ENCODE peak calls at places on chromosomes 4 and X, in seven cellular contexts. G, F, K, O, Z, R and I are unnamed samples. For H3K4me1, the result is how much of the 10 kb centered on the place peaks cover.

GRCh38 chr4:143188325-143189088 is 3.8 kb downstream of the USP38 start:
- DNase-seq in G (no peak), F (no peak), K (no peak), O (peak), Z (no peak), R (no peak), I (no peak)

GRCh38 chr4:103498161-103499070 is 221.4 kb downstream of the TACR3 start:
- DNase-seq in G (no peak), F (no peak), K (no peak), O (peak), Z (no peak), R (no peak), I (no peak)

GRCh38 chr4:46425775-46426400 is 36.0 kb upstream of the GABRA2 start:
- DNase-seq in G (no peak), F (no peak), K (no peak), O (peak), Z (no peak), R (no peak), I (no peak)

GRCh38 chr4:39274503-39274902 is 91.7 kb downstream of the RFC1 start:
- DNase-seq in G (no peak), F (no peak), K (no peak), O (no peak), Z (no peak), R (no peak), I (no peak)

GRCh38 chr4:45662996-45663395 is 460.9 kb downstream of the GABRG1 start:
- DNase-seq in G (no peak), F (no peak), K (peak), O (peak), Z (no peak), R (no peak), I (no peak)

GRCh38 chr4:185534850-185535761 is at the start of gene PDLIM3:
- DNase-seq in G (no peak), F (peak), K (peak), O (no peak), Z (no peak), R (peak), I (peak)

GRCh38 chr4:47160095-47160494 is 128.7 kb downstream of the GABRB1 start:
- DNase-seq in G (no peak), F (no peak), K (no peak), O (no peak), Z (no peak), R (no peak), I (no peak)

GRCh38 chr4:123450393-123450792 is 53.8 kb downstream of the SPRY1 start:
- DNase-seq in G (no peak), F (no peak), K (no peak), O (no peak), Z (no peak), R (no peak), I (no peak)

GRCh38 chr4:139735381-139736256 is 70.0 kb downstream of the MGST2 start:
- DNase-seq in G (no peak), F (no peak), K (no peak), O (no peak), Z (peak), R (no peak), I (no peak)

GRCh38 chr4:6591305-6591704 is 16.3 kb downstream of the MAN2B2 start:
- DNase-seq in G (no peak), F (no peak), K (no peak), O (no peak), Z (no peak), R (no peak), I (no peak)

GRCh38 chr4:11602606-11603355 is 174.1 kb upstream of the HS3ST1 start:
- DNase-seq in G (no peak), F (no peak), K (no peak), O (peak), Z (no peak), R (no peak), I (no peak)

GRCh38 chrX:134868766-134869495 is 121.9 kb upstream of the SMIM10 start:
- DNase-seq in G (no peak), F (no peak), K (no peak), O (peak), Z (no peak), R (no peak), I (no peak)

GRCh38 chr4:141391293-141391692 is 170.6 kb downstream of the ZNF330 start:
- DNase-seq in G (no peak), F (no peak), K (no peak), O (peak), Z (no peak), R (no peak), I (no peak)

GRCh38 chrX:129980540-129981206 is 1.8 kb upstream of the BCORL1 start:
- DNase-seq in G (peak), F (no peak), K (peak), O (peak), Z (no peak), R (no peak), I (peak)

GRCh38 chrX:7711167-7711566 is 131.8 kb upstream of the VCX start:
- DNase-seq in G (no peak), F (no peak), K (no peak), O (no peak), Z (no peak), R (no peak), I (no peak)

GRCh38 chr4:67762091-67762490 is 7.9 kb upstream of the GNRHR start:
- DNase-seq in G (no peak), F (no peak), K (no peak), O (no peak), Z (no peak), R (no peak), I (no peak)

GRCh38 chrX:386239-386767 is 404 bp downstream of the PPP2R3B start:
- DNase-seq in G (no peak), F (no peak), K (no peak), O (no peak), Z (no peak), R (no peak), I (no peak)

GRCh38 chr4:156248921-156249320 is 295.3 kb upstream of the CTSO start:
- DNase-seq in G (no peak), F (no peak), K (no peak), O (no peak), Z (no peak), R (no peak), I (no peak)

GRCh38 chr4:184845367-184846011 is 19.7 kb upstream of the ACSL1 start:
- DNase-seq in G (no peak), F (peak), K (no peak), O (peak), Z (no peak), R (no peak), I (no peak)

GRCh38 chr4:176032454-176032853 is 33.2 kb upstream of the WDR17 start:
- DNase-seq in G (no peak), F (no peak), K (no peak), O (no peak), Z (no peak), R (no peak), I (no peak)

GRCh38 chr4:98222306-98222705 is 38.9 kb upstream of the RAP1GDS1 start:
- DNase-seq in G (no peak), F (no peak), K (no peak), O (no peak), Z (no peak), R (no peak), I (no peak)

GRCh38 chr4:25951390-25951952 is 37.5 kb downstream of the SMIM20 start:
- DNase-seq in G (no peak), F (no peak), K (no peak), O (no peak), Z (no peak), R (no peak), I (no peak)

GRCh38 chrX:133444952-133445831 is 29.9 kb upstream of the GPC4 start:
- DNase-seq in G (no peak), F (no peak), K (peak), O (peak), Z (no peak), R (peak), I (peak)

GRCh38 chrX:151153086-151153485 is 23.3 kb upstream of the GPR50 start:
- DNase-seq in G (no peak), F (no peak), K (no peak), O (peak), Z (no peak), R (no peak), I (no peak)

GRCh38 chr4:122826596-122827257 is at the start of gene FGF2:
- DNase-seq in G (no peak), F (peak), K (peak), O (peak), Z (peak), R (no peak), I (peak)

GRCh38 chr4:151524610-151525009 is 115.6 kb downstream of the FHIP1A start:
- DNase-seq in G (no peak), F (no peak), K (no peak), O (no peak), Z (no peak), R (no peak), I (no peak)

GRCh38 chr4:142278663-142279062 is 567.4 kb downstream of the INPP4B start:
- DNase-seq in G (no peak), F (no peak), K (no peak), O (peak), Z (no peak), R (no peak), I (no peak)

GRCh38 chrX:68892651-68893050 is 63.8 kb downstream of the EFNB1 start:
- DNase-seq in G (no peak), F (no peak), K (no peak), O (no peak), Z (no peak), R (no peak), I (no peak)

GRCh38 chrX:124098089-124098488 is 136.6 kb downstream of the STAG2 start:
- DNase-seq in G (no peak), F (no peak), K (no peak), O (peak), Z (no peak), R (no peak), I (no peak)

GRCh38 chr4:153115322-153116100 is 88.7 kb upstream of the TRIM2 start:
- DNase-seq in G (peak), F (no peak), K (no peak), O (peak), Z (no peak), R (peak), I (peak)
- H3K4me1 ChIP-seq in G (half or more), F (under half), K (under half), O (under half), Z (half or more), R (under half), I (under half)

GRCh38 chrX:11125079-11125478 is 13.9 kb downstream of the HCCS start:
- DNase-seq in G (no peak), F (no peak), K (no peak), O (no peak), Z (no peak), R (no peak), I (no peak)

GRCh38 chrX:11129546-11129945 is 18.4 kb downstream of the HCCS start:
- DNase-seq in G (no peak), F (no peak), K (no peak), O (no peak), Z (no peak), R (no peak), I (no peak)

GRCh38 chrX:11119295-11119943 is 8.3 kb downstream of the HCCS start:
- DNase-seq in G (no peak), F (no peak), K (no peak), O (no peak), Z (no peak), R (no peak), I (no peak)

GRCh38 chrX:11124094-11124493 is 13.0 kb downstream of the HCCS start:
- DNase-seq in G (no peak), F (no peak), K (no peak), O (no peak), Z (no peak), R (no peak), I (no peak)
- H3K4me1 ChIP-seq in G (under half), F (under half), K (under half), O (under half), Z (under half), R (under half), I (under half)

GRCh38 chr4:94970650-94971049 is 212.9 kb downstream of the BMPR1B start:
- DNase-seq in G (no peak), F (no peak), K (no peak), O (no peak), Z (no peak), R (no peak), I (no peak)

GRCh38 chr4:94976371-94977011 is 218.7 kb downstream of the BMPR1B start:
- DNase-seq in G (no peak), F (no peak), K (no peak), O (peak), Z (no peak), R (no peak), I (no peak)

GRCh38 chr4:94978904-94979303 is 221.1 kb downstream of the BMPR1B start:
- DNase-seq in G (no peak), F (no peak), K (no peak), O (peak), Z (no peak), R (no peak), I (no peak)

GRCh38 chr4:94974773-94975172 is 217.0 kb downstream of the BMPR1B start:
- DNase-seq in G (no peak), F (no peak), K (no peak), O (peak), Z (no peak), R (no peak), I (no peak)
- H3K4me1 ChIP-seq in G (under half), F (under half), K (under half), O (under half), Z (under half), R (under half), I (under half)

GRCh38 chr4:3877236-3877635 is 111.1 kb downstream of the ADRA2C start:
- DNase-seq in G (no peak), F (no peak), K (no peak), O (no peak), Z (no peak), R (no peak), I (no peak)

GRCh38 chr4:3877868-3878267 is 111.7 kb downstream of the ADRA2C start:
- DNase-seq in G (no peak), F (no peak), K (no peak), O (no peak), Z (no peak), R (no peak), I (no peak)

GRCh38 chr4:3873446-3874415 is 107.5 kb downstream of the ADRA2C start:
- DNase-seq in G (no peak), F (no peak), K (peak), O (no peak), Z (no peak), R (no peak), I (peak)

GRCh38 chr4:3874525-3875110 is 108.4 kb downstream of the ADRA2C start:
- DNase-seq in G (no peak), F (no peak), K (peak), O (no peak), Z (no peak), R (no peak), I (peak)

GRCh38 chr4:3875466-3875865 is 109.3 kb downstream of the ADRA2C start:
- DNase-seq in G (no peak), F (no peak), K (no peak), O (no peak), Z (no peak), R (no peak), I (no peak)
- H3K4me1 ChIP-seq in G (under half), F (under half), K (under half), O (under half), Z (under half), R (under half), I (under half)

DNA sequence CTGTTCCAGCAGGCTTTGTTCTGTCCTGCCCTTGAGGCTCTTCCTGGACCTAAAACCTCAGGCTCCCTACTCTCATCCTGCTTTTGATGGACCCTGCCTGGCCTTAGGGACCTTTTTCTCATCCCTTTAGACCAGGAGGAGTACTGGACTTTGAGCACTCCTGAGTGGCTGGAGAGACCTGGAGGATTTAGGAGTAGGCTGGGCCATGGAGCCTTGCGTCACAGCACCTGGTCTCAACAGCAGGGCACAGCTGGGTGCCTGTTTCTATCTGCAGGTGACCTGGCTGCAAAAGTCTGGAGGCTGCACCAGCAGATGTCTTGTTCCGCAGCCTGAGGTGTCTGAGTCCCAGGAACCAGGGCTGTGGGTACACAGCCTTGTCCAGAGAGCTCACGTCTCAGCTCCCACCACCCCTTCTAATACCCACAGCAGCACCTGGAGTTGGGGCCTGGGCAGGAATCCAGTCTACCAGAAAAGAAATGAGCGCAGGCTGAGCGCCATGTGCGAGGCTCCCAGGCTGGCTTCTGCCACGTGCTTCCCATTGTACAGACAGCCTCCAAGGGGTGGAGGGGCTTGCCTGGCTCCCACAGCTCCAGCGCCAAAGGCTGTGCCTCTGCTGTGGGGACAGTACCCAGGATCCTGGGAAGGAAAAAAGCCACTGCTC is 5.0 kb upstream of the NSD2 start:
- DNase-seq in G (no peak), F (no peak), K (no peak), O (no peak), Z (no peak), R (no peak), I (no peak)
- H3K4me1 ChIP-seq in G (under half), F (under half), K (under half), O (under half), Z (under half), R (under half), I (under half)